ENCODE peak calls at places on chromosome 13, in four cellular contexts. O, K, Z and D are unnamed samples.
A peak's percentile ranks its signal among the peaks of the same experiment; 100 is the strongest.

GRCh38 chr13:109610517-109610916 is 175.9 kb downstream of the IRS2 start:
- DNase-seq in O (no peak), K (no peak), Z (no peak), D (no peak)

GRCh38 chr13:95100525-95101121 is 200.6 kb downstream of the ABCC4 start:
- DNase-seq in O (no peak), K (peak; percentile 28), Z (no peak), D (peak; percentile 31)

GRCh38 chr13:31998131-31998530 is 33.4 kb upstream of the FRY start:
- DNase-seq in O (no peak), K (no peak), Z (no peak), D (peak; percentile 44)

GRCh38 chr13:92074658-92075057 is 676.2 kb downstream of the GPC5 start:
- DNase-seq in O (no peak), K (no peak), Z (no peak), D (no peak)

GRCh38 chr13:70613295-70613694 is 505.0 kb upstream of the KLHL1 start:
- DNase-seq in O (no peak), K (no peak), Z (no peak), D (no peak)

GRCh38 chr13:109750376-109750775 is 36.0 kb downstream of the IRS2 start:
- DNase-seq in O (no peak), K (no peak), Z (no peak), D (no peak)

GRCh38 chr13:94707400-94708021 is 4.8 kb downstream of the SOX21 start:
- DNase-seq in O (no peak), K (no peak), Z (peak; percentile 62), D (no peak)

GRCh38 chr13:48156466-48156865 is 61.6 kb upstream of the MED4 start:
- DNase-seq in O (no peak), K (no peak), Z (no peak), D (no peak)

GRCh38 chr13:47326061-47326460 is 429.2 kb upstream of the HTR2A start:
- DNase-seq in O (no peak), K (peak; percentile 74), Z (no peak), D (peak; percentile 60)

GRCh38 chr13:70987043-70987442 is 878.8 kb upstream of the KLHL1 start:
- DNase-seq in O (no peak), K (no peak), Z (no peak), D (no peak)

GRCh38 chr13:97141564-97142005 is 80.5 kb upstream of the MBNL2 start:
- DNase-seq in O (no peak), K (peak; percentile 73), Z (peak; percentile 39), D (peak; percentile 73)

GRCh38 chr13:91099877-91100276 is 247.6 kb upstream of the MIR17HG start:
- DNase-seq in O (no peak), K (no peak), Z (no peak), D (no peak)

GRCh38 chr13:44976196-44976595 is 13.1 kb downstream of the NUFIP1 start:
- DNase-seq in O (no peak), K (no peak), Z (no peak), D (no peak)

GRCh38 chr13:89900104-89900760 is 1447.3 kb upstream of the MIR17HG start:
- DNase-seq in O (no peak), K (no peak), Z (no peak), D (peak; percentile 0)

GRCh38 chr13:77333521-77334083 is 6.7 kb upstream of the MYCBP2 start:
- DNase-seq in O (no peak), K (no peak), Z (no peak), D (no peak)

GRCh38 chr13:47220453-47221150 is 323.7 kb upstream of the HTR2A start:
- DNase-seq in O (no peak), K (no peak), Z (no peak), D (peak; percentile 90)

GRCh38 chr13:64959276-64959675 is 2270.9 kb downstream of the PCDH9 start:
- DNase-seq in O (no peak), K (no peak), Z (no peak), D (no peak)

GRCh38 chr13:41145136-41145908 is 12.7 kb upstream of the KBTBD6 start:
- DNase-seq in O (no peak), K (peak; percentile 65), Z (no peak), D (peak; percentile 32)

GRCh38 chr13:68099616-68100015 is 869.5 kb upstream of the PCDH9 start:
- DNase-seq in O (no peak), K (no peak), Z (no peak), D (peak; percentile 0)

GRCh38 chr13:52686381-52686780 is 33.7 kb downstream of the SUGT1 start:
- DNase-seq in O (no peak), K (no peak), Z (no peak), D (no peak)

GRCh38 chr13:59700281-59700680 is 463.4 kb downstream of the DIAPH3 start:
- DNase-seq in O (no peak), K (peak; percentile 43), Z (no peak), D (no peak)

GRCh38 chr13:61414686-61415664 is 674 bp downstream of the PCDH20 start:
- DNase-seq in O (no peak), K (no peak), Z (no peak), D (no peak)

GRCh38 chr13:40087021-40088002 is 431.9 kb downstream of the COG6 start:
- DNase-seq in O (no peak), K (no peak), Z (no peak), D (no peak)

GRCh38 chr13:77533875-77534788 is 1.4 kb upstream of the SCEL start:
- DNase-seq in O (no peak), K (no peak), Z (no peak), D (no peak)

GRCh38 chr13:62387642-62388041 is 972.0 kb upstream of the PCDH20 start:
- DNase-seq in O (no peak), K (no peak), Z (no peak), D (no peak)

GRCh38 chr13:111344471-111345191 is 24.2 kb downstream of the TEX29 start:
- DNase-seq in O (no peak), K (peak; percentile 57), Z (peak; percentile 15), D (peak; percentile 7)

GRCh38 chr13:91946498-91947070 is 548.2 kb downstream of the GPC5 start:
- DNase-seq in O (no peak), K (no peak), Z (no peak), D (peak; percentile 0)

GRCh38 chr13:20715340-20715732 is 11.8 kb downstream of the IL17D start:
- DNase-seq in O (no peak), K (no peak), Z (no peak), D (peak; percentile 53)

GRCh38 chr13:113151745-113152707 is 6.4 kb upstream of the PROZ start:
- DNase-seq in O (no peak), K (peak; percentile 71), Z (no peak), D (peak; percentile 65)

GRCh38 chr13:18212873-18213272 is 968.8 kb downstream of the TUBA3C start:
- DNase-seq in O (no peak), K (no peak), Z (no peak), D (no peak)

GRCh38 chr13:29099781-29100406 is 279.8 kb downstream of the MTUS2 start:
- DNase-seq in O (no peak), K (no peak), Z (no peak), D (no peak)

GRCh38 chr13:27613623-27614022 is 6.7 kb downstream of the LNX2 start:
- DNase-seq in O (no peak), K (no peak), Z (no peak), D (no peak)

GRCh38 chr13:63435668-63436275 is 2020.1 kb upstream of the PCDH20 start:
- DNase-seq in O (no peak), K (peak; percentile 96), Z (no peak), D (peak; percentile 92)

GRCh38 chr13:48475230-48475629 is 57.6 kb downstream of the RCBTB2 start:
- DNase-seq in O (no peak), K (no peak), Z (no peak), D (no peak)

GRCh38 chr13:49436890-49437289 is 7.0 kb downstream of the CAB39L start:
- DNase-seq in O (no peak), K (peak; percentile 75), Z (no peak), D (peak; percentile 86)

GRCh38 chr13:110334841-110335490 is 27.9 kb downstream of the COL4A2 start:
- DNase-seq in O (no peak), K (no peak), Z (no peak), D (peak; percentile 22)

GRCh38 chr13:54563286-54563685 is 1534.7 kb downstream of the OLFM4 start:
- DNase-seq in O (no peak), K (no peak), Z (no peak), D (no peak)

GRCh38 chr13:95185851-95186250 is 115.4 kb downstream of the ABCC4 start:
- DNase-seq in O (no peak), K (no peak), Z (no peak), D (no peak)

GRCh38 chr13:49210669-49211068 is 9.5 kb upstream of the MLNR start:
- DNase-seq in O (no peak), K (no peak), Z (no peak), D (no peak)

GRCh38 chr13:91017669-91018053 is 329.8 kb upstream of the MIR17HG start:
- DNase-seq in O (no peak), K (no peak), Z (no peak), D (no peak)

GRCh38 chr13:37602743-37603381 is 4.3 kb upstream of the POSTN start:
- DNase-seq in O (no peak), K (peak; percentile 52), Z (no peak), D (peak; percentile 67)
- TF ChIP-seq CTCF in O (peak; percentile 38), K (peak; percentile 81), Z (no peak), D (peak; percentile 59)

DNA sequence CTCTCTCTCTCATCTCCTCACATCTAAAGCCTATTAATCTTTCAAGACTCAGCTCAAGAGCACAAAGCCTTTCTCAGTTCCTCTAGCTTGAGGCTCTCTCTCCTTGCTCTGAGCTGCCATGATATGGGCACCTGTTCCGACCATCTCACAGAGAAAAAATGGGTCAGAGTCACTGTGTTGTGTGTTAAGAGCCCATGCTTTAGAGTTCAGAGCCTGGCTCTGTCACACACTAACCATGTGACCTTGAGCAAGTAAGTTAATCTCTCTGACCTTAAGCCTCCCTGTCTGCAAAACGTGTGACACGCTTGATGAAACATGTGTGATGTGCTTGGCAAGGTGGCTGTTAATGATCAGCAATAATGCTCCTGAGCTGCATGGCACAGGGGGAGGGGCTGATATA is 245.2 kb downstream of the DLEU7 start:
- DNase-seq in O (no peak), K (no peak), Z (no peak), D (no peak)
- H3K4me3 ChIP-seq in O (no peak overlapping the region), K (no peak overlapping the region), Z (no peak overlapping the region), D (no peak overlapping the region)

GRCh38 chr13:43304945-43305344 is 281.6 kb downstream of the DNAJC15 start:
- DNase-seq in O (no peak), K (no peak), Z (no peak), D (no peak)
- TF ChIP-seq CTCF in O (no peak), K (no peak), Z (no peak), D (no peak)

DNA sequence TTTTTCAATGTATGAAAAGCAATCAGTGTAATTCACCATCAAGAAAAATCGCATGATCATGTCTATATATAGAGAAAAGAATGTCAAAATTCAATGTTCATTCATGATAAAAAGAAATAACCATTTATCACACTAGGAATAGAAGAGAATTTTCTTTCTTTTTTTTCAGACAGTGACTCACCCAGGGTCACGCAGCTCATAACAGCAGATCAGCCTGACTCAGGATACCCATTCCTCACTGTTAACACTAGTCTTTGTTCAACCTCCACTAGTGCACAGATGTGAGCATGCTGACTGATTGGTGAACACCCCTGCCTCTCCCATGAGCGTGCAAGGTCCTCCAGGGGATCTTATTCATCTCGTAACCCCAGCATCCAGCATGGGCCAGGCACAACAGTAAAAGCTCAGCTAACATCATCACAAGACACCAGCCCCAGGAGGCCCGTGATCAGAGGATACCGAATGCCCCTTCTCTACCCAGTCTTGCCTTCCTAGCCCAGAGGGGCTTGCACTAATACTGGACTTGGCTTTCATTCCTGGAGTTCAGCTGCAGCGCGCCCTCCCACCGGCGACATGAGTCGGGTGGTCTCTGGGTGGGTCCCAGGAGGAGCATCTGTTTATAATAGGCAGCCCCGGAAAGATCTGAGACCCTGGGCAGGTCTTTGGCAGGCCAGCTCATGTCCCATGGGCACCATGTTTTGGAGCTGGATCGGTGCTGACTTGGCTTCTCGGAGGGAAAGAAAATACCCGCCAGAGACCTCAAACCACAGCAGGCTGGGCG is 539.5 kb upstream of the SLC10A2 start:
- DNase-seq in O (no peak), K (no peak), Z (no peak), D (no peak)
- H3K4me3 ChIP-seq in O (no peak overlapping the region), K (no peak overlapping the region), Z (no peak overlapping the region), D (no peak overlapping the region)

GRCh38 chr13:24741016-24741662 is 22.8 kb upstream of the RNF17 start:
- DNase-seq in O (no peak), K (no peak), Z (peak; percentile 54), D (no peak)
- TF ChIP-seq CTCF in O (no peak), K (peak; percentile 16), Z (peak; percentile 47), D (peak; percentile 9)